ENCODE peak calls at places on chromosomes 12 and 14, in nine cellular contexts. J, A, E, G, L, D, Q, Z and N are unnamed samples.

GRCh38 chr12:15323530-15323929 is 1.2 kb downstream of the PTPRO start:
- DNase-seq in J (no peak), L (no peak), A (no peak), G (no peak), D (no peak), E (no peak), Z (no peak), Q (no peak), N (no peak)

GRCh38 chr12:113237748-113238147 is 16.5 kb downstream of the TPCN1 start:
- DNase-seq in D (no peak), Z (no peak), E (no peak), Q (no peak), J (no peak), L (no peak), A (no peak), G (peak; percentile 41), N (no peak)

GRCh38 chr14:99548871-99549270 is 55.1 kb downstream of the CCDC85C start:
- DNase-seq in Z (no peak), Q (no peak), A (no peak), G (no peak), E (no peak), J (no peak), D (no peak), L (no peak), N (no peak)

GRCh38 chr12:106118-106561 is 39.6 kb downstream of the IQSEC3 start:
- DNase-seq in G (peak; percentile 54), E (peak; percentile 32), Z (peak; percentile 79), A (no peak), Q (peak; percentile 25), J (peak; percentile 86), D (peak; percentile 63), L (no peak), N (peak; percentile 94)

GRCh38 chr12:89983622-89984021 is 275.0 kb upstream of the ATP2B1 start:
- DNase-seq in D (no peak), G (no peak), L (no peak), Q (no peak), A (no peak), E (no peak), Z (no peak), J (no peak), N (peak; percentile 20)

GRCh38 chr12:109709401-109710278 is 4.0 kb upstream of the FAM222A start:
- DNase-seq in G (no peak), Z (no peak), E (no peak), J (no peak), Q (no peak), A (no peak), D (no peak), L (no peak), N (no peak)

GRCh38 chr14:85159726-85160125 is 370.2 kb upstream of the FLRT2 start:
- DNase-seq in E (no peak), L (no peak), Q (no peak), Z (no peak), G (no peak), D (no peak), A (no peak), J (no peak), N (no peak)

GRCh38 chr14:77026166-77026929 is 2.2 kb downstream of the IRF2BPL start:
- DNase-seq in J (peak; percentile 49), G (no peak), E (peak; percentile 68), A (peak; percentile 52), Z (no peak), D (peak; percentile 52), L (no peak), Q (peak; percentile 75), N (no peak)

GRCh38 chr12:2336409-2336829 is 283.6 kb downstream of the CACNA1C start:
- DNase-seq in J (peak; percentile 60), A (no peak), Q (peak; percentile 37), L (peak; percentile 93), Z (peak; percentile 53), E (peak; percentile 93), D (no peak), G (no peak), N (no peak)

GRCh38 chr12:119695034-119695433 is 27.1 kb downstream of the PRKAB1 start:
- DNase-seq in D (peak; percentile 54), L (no peak), Q (peak; percentile 21), G (no peak), A (no peak), E (peak; percentile 27), J (no peak), Z (no peak), N (peak; percentile 23)

GRCh38 chr12:42084522-42084921 is 60.2 kb downstream of the GXYLT1 start:
- DNase-seq in Q (no peak), A (no peak), J (no peak), E (no peak), Z (no peak), L (no peak), D (no peak), G (no peak), N (no peak)

GRCh38 chr14:85528882-85529585 is 910 bp upstream of the FLRT2 start:
- DNase-seq in Z (no peak), L (no peak), G (no peak), E (peak; percentile 87), A (no peak), Q (peak; percentile 59), D (peak; percentile 48), J (no peak), N (no peak)

GRCh38 chr12:64203775-64204174 is 18.3 kb downstream of the KICS2 start:
- DNase-seq in E (no peak), D (no peak), J (no peak), A (no peak), L (no peak), Z (no peak), G (no peak), Q (no peak), N (no peak)

GRCh38 chr14:68291820-68292219 is 472.2 kb downstream of the RAD51B start:
- DNase-seq in D (no peak), G (no peak), Z (no peak), E (no peak), J (no peak), Q (no peak), A (no peak), L (no peak), N (no peak)

GRCh38 chr12:12356467-12356885 is 402 bp upstream of the BORCS5 start:
- DNase-seq in J (no peak), L (no peak), Q (no peak), Z (no peak), A (no peak), G (no peak), D (no peak), E (no peak), N (no peak)

GRCh38 chr12:12357697-12358476 is 1.0 kb downstream of the BORCS5 start:
- DNase-seq in J (peak; percentile 47), E (no peak), Z (peak; percentile 44), G (no peak), D (no peak), A (no peak), L (no peak), Q (no peak), N (peak; percentile 46)

GRCh38 chr12:12353807-12354206 is 3.1 kb upstream of the BORCS5 start:
- DNase-seq in D (no peak), L (no peak), A (no peak), Z (no peak), G (no peak), J (no peak), E (no peak), Q (no peak), N (no peak)

GRCh38 chr12:12358528-12358927 is 1.6 kb downstream of the BORCS5 start:
- DNase-seq in G (no peak), E (no peak), Q (no peak), A (no peak), L (no peak), J (no peak), D (no peak), Z (no peak), N (peak; percentile 33)

GRCh38 chr12:12356886-12357696 is at the start of gene BORCS5:
- DNase-seq in Z (peak; percentile 96), G (peak; percentile 99), D (peak; percentile 99), J (peak; percentile 96), L (peak; percentile 76), E (peak; percentile 92), Q (peak; percentile 98), A (peak; percentile 98), N (peak; percentile 99)
- TF ChIP-seq CTCF in Z (peak; percentile 29), G (peak; percentile 7), D (peak; percentile 35), J (no peak), L (no peak), E (peak; percentile 19), Q (peak; percentile 43), A (peak; percentile 13), N (peak; percentile 55)

DNA sequence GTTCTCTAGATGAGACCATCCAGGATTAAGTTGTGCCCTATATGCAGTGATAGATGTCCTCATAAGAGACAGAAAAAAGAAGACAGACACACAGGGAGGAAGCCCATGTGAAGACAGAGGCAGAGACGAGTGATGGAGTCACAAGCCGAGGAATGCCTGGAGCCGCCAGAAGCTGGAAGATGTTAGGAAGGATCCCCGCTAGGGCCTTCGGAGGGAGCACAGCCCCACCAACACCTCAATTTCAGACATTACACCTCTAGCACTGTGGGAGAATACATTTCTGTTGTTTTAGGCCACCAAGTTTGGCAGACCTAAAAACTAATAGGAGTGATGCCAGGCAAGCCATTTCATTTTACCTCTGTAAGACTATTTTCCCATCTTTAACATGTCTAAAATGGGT is 458.5 kb downstream of the MED13L start:
- DNase-seq in E (no peak), Z (no peak), D (no peak), A (no peak), L (no peak), J (no peak), G (no peak), Q (no peak), N (no peak)
- TF ChIP-seq CTCF in E (no peak), Z (no peak), D (peak; percentile 14), A (no peak), L (no peak), J (no peak), G (no peak), Q (no peak), N (no peak)

DNA sequence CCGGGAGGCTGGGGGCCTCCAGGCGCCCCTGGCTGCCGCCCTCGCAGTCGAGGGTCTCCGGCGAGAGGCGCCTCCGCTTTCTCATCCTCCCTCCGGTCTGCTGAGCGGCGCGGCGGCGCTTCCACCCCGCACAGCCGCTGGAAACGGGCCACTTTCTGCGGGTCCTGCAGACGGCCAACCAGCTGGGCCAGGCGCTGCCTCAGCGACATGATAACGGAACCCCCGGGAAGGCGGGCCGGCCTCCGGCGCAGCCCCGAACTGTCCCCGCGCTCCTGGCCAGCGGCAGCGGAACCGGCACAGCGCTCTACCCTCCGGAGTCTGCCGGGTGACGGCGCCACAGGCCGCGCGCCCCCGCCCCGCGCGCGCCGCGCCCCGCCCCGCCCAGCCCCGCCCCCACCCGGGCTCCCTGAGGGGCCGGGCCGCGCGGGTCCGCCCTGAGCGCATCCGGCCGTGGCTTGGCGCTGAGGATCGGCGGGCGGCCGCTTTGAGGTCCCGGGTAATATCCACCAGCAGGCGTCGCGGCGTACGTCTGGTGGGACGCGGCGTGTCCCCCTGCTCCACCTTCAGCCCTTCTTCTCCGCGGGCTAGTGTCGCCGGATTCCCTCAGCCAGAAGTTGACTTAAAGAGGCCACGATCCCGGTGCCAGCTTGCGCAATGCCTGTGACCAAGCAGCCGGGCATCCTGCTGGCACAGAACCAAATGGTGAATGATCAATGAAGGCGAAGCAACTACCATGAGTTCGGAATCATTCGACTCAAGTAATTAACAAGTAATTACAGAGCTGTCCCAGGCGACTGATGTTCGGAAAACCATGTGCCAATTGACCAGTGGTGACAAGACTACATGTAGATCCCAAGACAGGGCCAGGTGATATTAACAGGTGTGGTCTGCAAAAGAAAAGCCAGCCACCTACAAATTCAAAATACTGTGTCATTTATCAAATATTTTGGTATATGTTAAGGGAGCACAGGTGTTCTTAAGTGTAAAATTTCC is at the start of gene SGPP1:
- DNase-seq in A (peak; percentile 90), J (peak; percentile 97), G (peak; percentile 84), Z (peak; percentile 94), E (peak; percentile 80), Q (peak; percentile 85), L (peak; percentile 16), D (peak; percentile 92), N (peak; percentile 94)
- TF ChIP-seq CTCF in A (peak; percentile 35), J (peak; percentile 7), G (peak; percentile 37), Z (peak; percentile 56), E (peak; percentile 29), Q (peak; percentile 28), L (peak; percentile 31), D (peak; percentile 36), N (peak; percentile 62)

GRCh38 chr12:20731274-20731673 is 36.1 kb downstream of the SLCO1C1 start:
- DNase-seq in Q (peak; percentile 9), L (no peak), J (no peak), G (no peak), Z (no peak), E (no peak), D (no peak), A (no peak), N (no peak)
- TF ChIP-seq CTCF in Q (peak; percentile 23), L (no peak), J (no peak), G (no peak), Z (no peak), E (no peak), D (no peak), A (no peak), N (no peak)